ENCODE peak calls at places on chromosome 6, in nine cellular contexts. L is glutamatergic neuron; M is HFFc6; Y is T follicular helper cell; V is CD4-positive, alpha-beta T cell; T is stimulated activated CD4-positive, alpha-beta T cell treated with anti-CD3 and anti-CD28 coated beads, Interleukin-4, amount 100 ng/mL, for 24 hours; U is T-helper 17 cell; F is OCI-LY7; N is HT-29. P is an unnamed sample.
A peak's percentile ranks its signal among the peaks of the same experiment; 100 is the strongest.

GRCh38 chr6:83314693-83315092 is 116.2 kb downstream of the ME1 start:
- DNase-seq in Y (no peak), T (no peak), N (no peak), F (no peak), U (no peak), L (no peak), V (no peak), M (no peak), P (no peak)

GRCh38 chr6:140393665-140394064 is 1019.2 kb upstream of the CITED2 start:
- DNase-seq in U (no peak), T (no peak), N (no peak), F (no peak), L (no peak), M (peak; percentile 69), Y (no peak), V (no peak), P (no peak)

GRCh38 chr6:158666637-158667359 is 16.9 kb downstream of the SYTL3 start:
- DNase-seq in L (no peak), Y (no peak), T (no peak), U (no peak), N (no peak), V (no peak), F (no peak), M (no peak), P (no peak)

GRCh38 chr6:88165877-88166492 is at the start of gene CNR1:
- DNase-seq in M (no peak), Y (no peak), V (no peak), N (no peak), U (no peak), L (peak; percentile 83), T (no peak), F (peak; percentile 83), P (peak; percentile 79)

GRCh38 chr6:121319112-121319553 is 15.1 kb downstream of the TBC1D32 start:
- DNase-seq in M (no peak), Y (no peak), F (no peak), T (no peak), L (no peak), V (no peak), U (no peak), N (peak; percentile 38), P (peak; percentile 28)

GRCh38 chr6:67496191-67496590 is 1138.9 kb upstream of the ADGRB3 start:
- DNase-seq in V (no peak), L (no peak), F (no peak), U (no peak), Y (no peak), M (no peak), T (no peak), N (no peak), P (no peak)

GRCh38 chr6:130183271-130184222 is 39.2 kb downstream of the SAMD3 start:
- DNase-seq in N (no peak), U (no peak), Y (no peak), M (no peak), F (no peak), V (no peak), T (no peak), L (no peak), P (no peak)

GRCh38 chr6:7919871-7920270 is 9.3 kb upstream of the TXNDC5 start:
- DNase-seq in U (no peak), V (no peak), T (peak; percentile 69), N (peak; percentile 71), F (no peak), M (no peak), Y (no peak), L (no peak), P (peak; percentile 41)

GRCh38 chr6:45658396-45658795 is 280.7 kb upstream of the SUPT3H start:
- DNase-seq in M (no peak), T (no peak), N (no peak), F (no peak), Y (no peak), V (no peak), U (no peak), L (no peak), P (no peak)

GRCh38 chr6:6512711-6513110 is 75.8 kb upstream of the LY86 start:
- DNase-seq in V (no peak), Y (no peak), M (no peak), T (no peak), F (no peak), L (no peak), N (no peak), U (no peak), P (no peak)

GRCh38 chr6:135244805-135245204 is 63.7 kb downstream of the MYB start:
- DNase-seq in F (no peak), U (no peak), M (no peak), N (no peak), V (no peak), T (no peak), L (no peak), Y (no peak), P (no peak)

P was measured in astrocyte of the hippocampus.